ENCODE peak calls at places on chromosomes 1 and 21, in five cellular contexts. X, W, D, P and M are unnamed samples.

GRCh38 chr1:33612877-33613487 is 140.5 kb downstream of the ZSCAN20 start:
- DNase-seq in P (peak; percentile 78), X (no peak), W (peak; percentile 71), D (no peak), M (peak; percentile 57)

GRCh38 chr1:158180741-158181576 is at the start of gene CD1D:
- DNase-seq in P (peak; percentile 51), D (no peak), W (peak; percentile 25), X (no peak), M (no peak)

GRCh38 chr1:89962024-89962741 is 32.7 kb upstream of the ZNF326 start:
- DNase-seq in W (no peak), X (no peak), P (no peak), D (no peak), M (no peak)

GRCh38 chr21:27423906-27424595 is 457.2 kb upstream of the ADAMTS5 start:
- DNase-seq in P (no peak), W (no peak), D (no peak), X (no peak), M (no peak)

GRCh38 chr1:109979489-109980091 is 5.0 kb upstream of the AHCYL1 start:
- DNase-seq in X (no peak), D (no peak), P (no peak), W (peak; percentile 68), M (no peak)

GRCh38 chr1:201884472-201884871 is 4.2 kb upstream of the SHISA4 start:
- DNase-seq in W (no peak), D (no peak), P (no peak), X (no peak), M (no peak)

GRCh38 chr1:17507916-17508315 is 31.6 kb upstream of the ARHGEF10L start:
- DNase-seq in W (no peak), P (peak; percentile 18), X (no peak), D (no peak), M (no peak)

GRCh38 chr1:156097499-156098178 is 15.4 kb upstream of the MEX3A start:
- DNase-seq in W (no peak), X (no peak), P (no peak), D (no peak), M (no peak)

GRCh38 chr1:172662464-172663109 is 3.7 kb downstream of the FASLG start:
- DNase-seq in X (no peak), P (peak; percentile 77), W (peak; percentile 58), D (peak; percentile 70), M (no peak)

GRCh38 chr1:115123116-115123515 is 33.8 kb upstream of the TSPAN2 start:
- DNase-seq in X (no peak), W (no peak), P (no peak), D (no peak), M (no peak)

GRCh38 chr1:36520771-36521420 is 38.2 kb upstream of the CSF3R start:
- DNase-seq in P (no peak), X (no peak), D (no peak), W (no peak), M (no peak)

GRCh38 chr1:209667701-209668100 is 7.5 kb upstream of the G0S2 start:
- DNase-seq in X (no peak), D (no peak), P (no peak), W (no peak), M (no peak)

GRCh38 chr21:30153697-30154340 is 12.8 kb downstream of the CLDN17 start:
- DNase-seq in W (no peak), P (no peak), D (no peak), X (no peak), M (no peak)

GRCh38 chr1:17795081-17795809 is 40.1 kb downstream of the ACTL8 start:
- DNase-seq in D (no peak), P (no peak), X (no peak), W (no peak), M (no peak)

GRCh38 chr1:177255411-177255810 is 84.7 kb downstream of the BRINP2 start:
- DNase-seq in P (no peak), W (peak; percentile 46), X (no peak), D (no peak), M (no peak)

GRCh38 chr1:92515796-92516201 is 29.1 kb upstream of the GFI1 start:
- DNase-seq in X (no peak), D (no peak), P (peak; percentile 66), W (peak; percentile 33), M (no peak)

GRCh38 chr1:220483700-220484099 is 44.2 kb upstream of the MARK1 start:
- DNase-seq in W (peak; percentile 25), X (no peak), D (no peak), P (no peak), M (no peak)

GRCh38 chr1:210477328-210477924 is 148.7 kb downstream of the HHAT start:
- DNase-seq in X (no peak), D (no peak), P (no peak), W (no peak), M (no peak)

GRCh38 chr1:159211331-159212136 is 6.9 kb downstream of the ACKR1 start:
- DNase-seq in D (peak; percentile 19), W (peak; percentile 18), X (no peak), P (peak; percentile 43), M (no peak)
- TF ChIP-seq CTCF in D (peak; percentile 77), W (peak; percentile 64), X (peak; percentile 85), P (peak; percentile 96), M (peak; percentile 99)

GRCh38 chr1:4596486-4596885 is 57.9 kb upstream of the AJAP1 start:
- DNase-seq in D (no peak), W (no peak), X (no peak), P (no peak), M (no peak)

GRCh38 chr1:4595341-4596225 is 58.8 kb upstream of the AJAP1 start:
- DNase-seq in X (no peak), W (no peak), P (no peak), D (no peak), M (no peak)

GRCh38 chr1:4593106-4593505 is 61.3 kb upstream of the AJAP1 start:
- DNase-seq in P (no peak), X (no peak), W (no peak), D (no peak), M (no peak)

GRCh38 chr1:4597020-4597419 is 57.4 kb upstream of the AJAP1 start:
- DNase-seq in X (no peak), P (no peak), D (no peak), W (no peak), M (no peak)

GRCh38 chr1:4594286-4594991 is 60.0 kb upstream of the AJAP1 start:
- DNase-seq in D (no peak), W (no peak), X (no peak), P (no peak), M (no peak)
- TF ChIP-seq CTCF in D (no peak), W (no peak), X (no peak), P (no peak), M (no peak)

GRCh38 chr1:54114955-54115354 is 37.8 kb downstream of the CDCP2 start:
- DNase-seq in W (no peak), P (no peak), X (no peak), D (no peak), M (no peak)
- TF ChIP-seq CTCF in W (no peak), P (no peak), X (no peak), D (no peak), M (no peak)

GRCh38 chr1:155000475-155000724 is 2.2 kb upstream of the ZBTB7B start:
- DNase-seq in P (no peak), X (no peak), D (no peak), W (no peak), M (no peak)

GRCh38 chr1:155000725-155001437 is 1.7 kb upstream of the ZBTB7B start:
- DNase-seq in P (peak; percentile 92), D (no peak), W (peak; percentile 88), X (peak; percentile 78), M (peak; percentile 92)

GRCh38 chr1:154999651-155000474 is 2.7 kb upstream of the ZBTB7B start:
- DNase-seq in W (no peak), P (peak; percentile 69), D (no peak), X (no peak), M (no peak)

GRCh38 chr1:154998201-154998780 is 4.3 kb upstream of the ZBTB7B start:
- DNase-seq in P (no peak), W (no peak), X (no peak), D (no peak), M (no peak)

GRCh38 chr1:154998818-154999650 is 3.6 kb upstream of the ZBTB7B start:
- DNase-seq in P (peak; percentile 95), X (no peak), D (peak; percentile 52), W (peak; percentile 76), M (peak; percentile 92)
- TF ChIP-seq CTCF in P (peak; percentile 99), X (peak; percentile 80), D (peak; percentile 86), W (peak; percentile 96), M (peak; percentile 99)

DNA sequence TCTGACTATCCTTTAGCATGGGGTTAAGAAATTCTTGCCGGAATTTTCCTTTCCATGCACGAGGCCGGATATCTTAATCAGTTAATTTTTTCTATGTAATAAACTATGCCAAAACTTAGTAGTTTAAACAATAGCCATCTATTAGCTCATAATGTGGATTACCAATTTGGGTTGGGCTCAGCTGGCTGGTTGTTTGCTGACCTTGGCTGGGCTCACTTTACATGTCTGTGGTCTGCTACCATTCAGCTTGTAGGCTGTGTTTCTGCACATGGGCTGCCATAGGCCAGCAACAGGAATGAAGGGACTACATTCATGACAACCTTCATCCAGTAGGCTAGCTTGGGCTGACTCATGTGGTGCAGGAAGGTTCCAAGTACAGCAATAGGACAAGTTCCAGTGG is 56.0 kb upstream of the NTPCR start:
- DNase-seq in W (no peak), D (no peak), P (no peak), X (no peak), M (no peak)
- TF ChIP-seq CTCF in W (no peak), D (no peak), P (no peak), X (no peak), M (no peak)

GRCh38 chr1:229379901-229380300 is 37.1 kb upstream of the CCSAP start:
- DNase-seq in X (no peak), D (no peak), P (no peak), W (no peak), M (no peak)

GRCh38 chr1:229378586-229379442 is 36.0 kb upstream of the CCSAP start:
- DNase-seq in P (peak; percentile 83), D (no peak), X (no peak), W (no peak), M (peak; percentile 64)

GRCh38 chr1:229380514-229381160 is 37.8 kb upstream of the CCSAP start:
- DNase-seq in P (no peak), X (no peak), W (no peak), D (no peak), M (no peak)

GRCh38 chr1:229383188-229383587 is 40.3 kb upstream of the CCSAP start:
- DNase-seq in D (no peak), P (no peak), W (no peak), X (no peak), M (no peak)

GRCh38 chr1:229381234-229381633 is 38.4 kb upstream of the CCSAP start:
- DNase-seq in W (no peak), D (no peak), X (no peak), P (no peak), M (no peak)
- TF ChIP-seq CTCF in W (no peak), D (no peak), X (no peak), P (no peak), M (no peak)

GRCh38 chr1:94329986-94330385 is 88.2 kb upstream of the ABCD3 start:
- DNase-seq in P (peak; percentile 61), X (no peak), W (peak; percentile 62), D (no peak), M (no peak)
- TF ChIP-seq CTCF in P (peak; percentile 58), X (no peak), W (peak; percentile 76), D (no peak), M (no peak)